ENCODE peak calls at places on chromosomes 1 and 21, in nine cellular contexts. M is colonic mucosa, T is H7, R is SK-N-MC, F is psoas muscle, W is lower lobe of right lung, C is astrocyte of the spinal cord, D is epithelial cell of esophagus, J is fibroblast of lung. O is an unnamed sample.

GRCh38 chr1:185409345-185409744 is 92.3 kb upstream of the IVNS1ABP start:
- DNase-seq in W (no peak), R (no peak), M (no peak), T (no peak), J (no peak), F (no peak), C (no peak), D (no peak), O (no peak)

GRCh38 chr21:15729346-15729673 is 472 bp upstream of the USP25 start:
- DNase-seq in D (no peak), M (no peak), W (no peak), C (no peak), J (peak; percentile 54), F (no peak), T (no peak), R (no peak), O (no peak)

GRCh38 chr1:90402893-90403849 is 313.9 kb downstream of the BARHL2 start:
- DNase-seq in F (no peak), T (no peak), C (peak; percentile 98), W (no peak), J (peak; percentile 85), M (peak; percentile 63), D (peak; percentile 99), R (no peak), O (no peak)

GRCh38 chr21:28758042-28758882 is 234.4 kb downstream of the LTN1 start:
- DNase-seq in T (no peak), J (no peak), W (no peak), D (peak; percentile 68), C (no peak), R (no peak), F (no peak), M (no peak), O (no peak)

GRCh38 chr1:44655609-44656008 is 18.7 kb downstream of the TMEM53 start:
- DNase-seq in D (no peak), W (no peak), F (no peak), M (no peak), T (peak; percentile 84), J (no peak), C (no peak), R (no peak), O (no peak)

GRCh38 chr1:29415861-29416260 is 179.5 kb downstream of the PTPRU start:
- DNase-seq in F (no peak), W (no peak), D (no peak), M (no peak), R (no peak), C (no peak), T (peak; percentile 22), J (no peak), O (no peak)

GRCh38 chr1:207873055-207873890 is 37.7 kb downstream of the CD34 start:
- DNase-seq in D (no peak), J (no peak), C (no peak), R (no peak), F (peak; percentile 37), W (peak; percentile 60), M (no peak), T (no peak), O (peak; percentile 65)

GRCh38 chr1:231395051-231395995 is 26.8 kb downstream of the EGLN1 start:
- DNase-seq in T (no peak), J (peak; percentile 94), W (no peak), R (peak; percentile 20), C (peak; percentile 97), F (no peak), D (peak; percentile 89), M (no peak), O (no peak)

GRCh38 chr1:205191617-205192016 is 19.9 kb downstream of the DSTYK start:
- DNase-seq in W (no peak), T (peak; percentile 46), J (no peak), R (no peak), D (no peak), C (no peak), M (no peak), F (no peak), O (no peak)

GRCh38 chr1:19344372-19344810 is 32.3 kb downstream of the SLC66A1 start:
- DNase-seq in D (peak; percentile 39), C (no peak), F (peak; percentile 70), T (peak; percentile 95), M (peak; percentile 69), R (no peak), J (peak; percentile 32), W (peak; percentile 67), O (peak; percentile 88)

GRCh38 chr1:66725885-66726665 is 26.2 kb upstream of the DYNLT5 start:
- DNase-seq in F (peak; percentile 12), D (peak; percentile 73), R (peak; percentile 90), J (peak; percentile 85), M (peak; percentile 53), C (peak; percentile 77), W (no peak), T (no peak), O (no peak)

GRCh38 chr1:162197615-162198497 is 128.4 kb downstream of the NOS1AP start:
- DNase-seq in R (no peak), D (peak; percentile 40), W (no peak), T (peak; percentile 10), F (no peak), J (no peak), C (no peak), M (no peak), O (no peak)

DNA sequence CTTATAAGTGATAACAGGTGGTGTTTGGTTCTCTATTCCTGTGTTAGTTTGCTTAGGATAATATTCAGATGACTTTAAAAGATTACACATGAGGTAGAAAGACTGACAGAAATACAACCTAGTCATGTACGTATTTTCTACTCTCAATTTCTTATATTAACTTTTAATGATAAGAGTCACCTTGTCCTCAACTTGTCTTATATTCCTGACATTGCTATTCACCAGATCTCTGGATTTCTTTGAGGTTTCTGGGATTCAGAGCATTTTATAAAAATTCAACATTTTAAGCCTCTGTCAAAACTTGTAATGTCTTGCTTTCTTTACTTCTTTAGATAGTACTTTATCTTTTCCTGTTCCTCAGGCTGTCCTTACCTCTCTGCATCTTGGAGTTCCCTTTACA is 234.2 kb downstream of the TBX15 start:
- DNase-seq in C (no peak), F (no peak), W (no peak), J (no peak), M (no peak), D (no peak), R (no peak), T (no peak), O (no peak)
- H3K4me3 ChIP-seq in C (no peak overlapping the region), F (no peak overlapping the region), W (no peak overlapping the region), J (no peak overlapping the region), M (no peak overlapping the region), D (no peak overlapping the region), R (no peak overlapping the region), T (no peak overlapping the region), O (no peak overlapping the region)

GRCh38 chr1:32767156-32767555 is 50.0 kb downstream of the YARS1 start:
- DNase-seq in J (no peak), W (peak; percentile 17), R (no peak), F (no peak), T (no peak), C (no peak), D (no peak), M (no peak), O (no peak)

GRCh38 chr1:32767641-32768040 is 49.5 kb downstream of the YARS1 start:
- DNase-seq in J (no peak), M (no peak), T (no peak), R (no peak), F (no peak), D (no peak), C (no peak), W (peak; percentile 40), O (peak; percentile 67)

GRCh38 chr1:32764826-32765545 is 52.2 kb downstream of the YARS1 start:
- DNase-seq in D (no peak), J (no peak), T (no peak), M (peak; percentile 16), W (peak; percentile 32), F (no peak), R (no peak), C (no peak), O (no peak)

GRCh38 chr1:32765561-32766327 is 51.4 kb downstream of the YARS1 start:
- DNase-seq in C (no peak), T (peak; percentile 89), D (no peak), M (peak; percentile 16), J (no peak), R (no peak), F (no peak), W (peak; percentile 41), O (no peak)

DNA sequence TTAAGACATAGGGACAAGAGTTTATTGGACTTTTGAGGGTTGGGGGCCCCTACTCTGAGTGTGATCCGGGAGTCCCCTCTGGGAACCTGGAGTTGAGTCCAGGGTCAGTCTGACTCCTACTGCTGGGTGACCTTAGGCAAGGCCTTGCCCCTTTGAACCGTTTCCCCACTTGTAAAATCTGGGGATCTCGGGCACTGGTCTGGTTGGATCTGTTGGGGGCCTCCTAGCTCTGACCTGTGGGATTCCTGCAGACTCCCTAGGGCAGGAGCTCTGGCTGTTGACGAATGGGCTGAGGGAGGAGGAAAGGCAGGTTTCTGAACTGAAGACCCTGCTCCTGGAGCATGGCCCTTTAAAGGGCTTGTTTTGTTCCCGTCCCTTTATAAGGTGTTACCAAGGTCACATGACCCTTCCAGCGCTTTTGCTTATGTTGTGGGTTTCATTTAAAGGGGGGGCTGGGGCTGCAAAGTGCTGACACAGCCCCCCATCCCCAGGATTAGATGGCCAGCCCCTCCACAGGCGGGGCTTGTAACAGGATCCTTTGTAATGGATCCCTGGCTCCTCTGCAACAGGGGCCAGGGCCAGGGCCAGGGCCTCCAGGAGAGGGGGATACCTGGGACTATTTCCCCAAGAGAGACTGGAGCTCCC is 50.7 kb downstream of the YARS1 start:
- DNase-seq in M (peak; percentile 16), F (no peak), D (no peak), C (no peak), R (no peak), T (peak; percentile 88), J (no peak), W (peak; percentile 24), O (peak; percentile 18)
- H3K4me3 ChIP-seq in M (no peak overlapping the region), F (no peak overlapping the region), D (no peak overlapping the region), C (no peak overlapping the region), R (no peak overlapping the region), T (peak overlapping the region; percentile 47), J (no peak overlapping the region), W (no peak overlapping the region), O (no peak overlapping the region)

GRCh38 chr1:245933431-245934042 is 573.5 kb downstream of the SMYD3 start:
- DNase-seq in W (no peak), F (no peak), R (no peak), C (no peak), T (no peak), M (no peak), J (no peak), D (no peak), O (no peak)
- H3K4me3 ChIP-seq in W (no peak overlapping the region), F (no peak overlapping the region), R (no peak overlapping the region), C (no peak overlapping the region), T (no peak overlapping the region), M (no peak overlapping the region), J (no peak overlapping the region), D (no peak overlapping the region), O (no peak overlapping the region)

DNA sequence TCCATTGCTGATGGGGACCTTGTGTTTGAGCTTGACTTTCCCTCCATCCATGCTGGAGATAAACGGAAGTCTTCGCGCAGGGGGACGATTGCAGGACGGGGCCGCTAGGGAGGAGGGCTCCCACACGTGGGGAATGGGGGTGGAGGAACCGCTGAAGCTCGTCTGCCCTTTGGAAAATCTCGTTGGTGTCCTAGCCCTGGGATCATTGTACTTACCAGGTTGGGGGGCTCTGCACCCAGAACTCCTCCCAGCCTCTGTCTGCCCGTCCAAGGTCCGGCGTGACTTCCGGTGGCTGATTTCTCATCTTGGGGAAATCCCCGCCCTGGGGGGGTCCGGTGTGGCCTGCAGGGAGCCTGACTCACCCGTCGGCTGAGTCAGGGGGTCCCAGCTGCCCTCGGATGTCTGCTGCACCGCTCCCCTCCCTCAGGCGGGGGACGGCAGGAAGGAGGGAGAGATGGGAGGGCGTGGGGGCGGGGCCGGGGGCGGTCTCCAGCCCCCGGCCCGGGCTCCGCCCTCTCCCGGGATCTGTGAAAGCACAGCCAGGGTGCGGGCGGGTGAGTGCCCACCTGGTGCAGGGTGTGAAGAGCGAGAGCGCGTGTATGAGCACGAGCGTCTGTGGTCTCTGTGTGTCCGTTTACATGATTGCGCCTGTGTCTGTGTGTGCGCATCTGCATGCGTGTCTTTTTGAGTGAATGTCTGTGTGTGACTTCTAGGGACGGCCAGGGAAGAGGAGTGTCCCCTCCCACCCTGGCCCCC is 35.8 kb downstream of the PIK3CD start:
- DNase-seq in T (peak; percentile 98), F (peak; percentile 57), C (peak; percentile 81), D (peak; percentile 87), R (no peak), M (peak; percentile 50), W (peak; percentile 66), J (peak; percentile 31), O (peak; percentile 72)
- H3K4me3 ChIP-seq in T (peak overlapping the region; percentile 81), F (peak overlapping the region; percentile 73), C (peak overlapping the region; percentile 51), D (peak overlapping the region; percentile 41), R (peak overlapping the region; percentile 76), M (peak overlapping the region; percentile 44), W (peak overlapping the region; percentile 66), J (peak overlapping the region; percentile 51), O (peak overlapping the region; percentile 62)

O was measured in right cardiac atrium.